ENCODE peak calls at places on chromosomes 1 and 21, in five cellular contexts. H is ovary, X is cardiac muscle cell, O is lower leg skin, C is Caco-2. Q is an unnamed sample.

GRCh38 chr1:2237773-2238172 is 9.7 kb downstream of the SKI start:
- DNase-seq in H (no peak), X (no peak), O (no peak), C (no peak), Q (peak)

GRCh38 chr1:168637350-168637991 is 61.1 kb downstream of the XCL1 start:
- DNase-seq in H (no peak), X (peak), O (no peak), C (peak), Q (no peak)

GRCh38 chr21:38139380-38140168 is 117.2 kb upstream of the KCNJ15 start:
- DNase-seq in H (no peak), X (no peak), O (no peak), C (peak), Q (no peak)

GRCh38 chr1:104064391-104064790 is 314.7 kb downstream of the AMY1C start:
- DNase-seq in H (no peak), X (no peak), O (no peak), C (no peak), Q (no peak)

GRCh38 chr1:193558491-193559028 is 372.1 kb upstream of the B3GALT2 start:
- DNase-seq in H (peak), X (no peak), O (no peak), C (no peak), Q (no peak)

GRCh38 chr1:30807318-30808066 is 49.9 kb upstream of the LAPTM5 start:
- DNase-seq in H (no peak), X (no peak), O (no peak), C (no peak), Q (no peak)

GRCh38 chr1:114854693-114855320 is at the start of gene SYCP1:
- DNase-seq in H (no peak), X (no peak), O (no peak), C (no peak), Q (no peak)

GRCh38 chr1:217090073-217090911 is 367.1 kb upstream of the ESRRG start:
- DNase-seq in H (no peak), X (peak), O (no peak), C (no peak), Q (peak)

GRCh38 chr1:156387899-156388813 is 19.1 kb downstream of the RHBG start:
- DNase-seq in H (no peak), X (peak), O (no peak), C (no peak), Q (peak)

GRCh38 chr1:25520446-25521061 is 22.9 kb upstream of the LDLRAP1 start:
- DNase-seq in H (peak), X (peak), O (peak), C (peak), Q (peak)

GRCh38 chr1:26225033-26225831 is 8.8 kb upstream of the CEP85 start:
- DNase-seq in H (peak), X (peak), O (peak), C (peak), Q (peak)

GRCh38 chr1:206721454-206721853 is 36.7 kb downstream of the MAPKAPK2 start:
- DNase-seq in H (no peak), X (no peak), O (no peak), C (no peak), Q (no peak)

GRCh38 chr1:53104289-53104913 is 38.0 kb downstream of the SLC1A7 start:
- DNase-seq in H (peak), X (no peak), O (no peak), C (no peak), Q (no peak)

GRCh38 chr1:113055570-113055969 is 17.4 kb upstream of the LRIG2 start:
- DNase-seq in H (no peak), X (no peak), O (no peak), C (no peak), Q (no peak)

GRCh38 chr1:172180886-172181285 is 239.6 kb upstream of the C1orf105 start:
- DNase-seq in H (peak), X (no peak), O (peak), C (no peak), Q (no peak)

GRCh38 chr1:227776277-227776676 is 39.2 kb upstream of the PRSS38 start:
- DNase-seq in H (no peak), X (no peak), O (no peak), C (no peak), Q (no peak)

GRCh38 chr1:232196042-232196441 is 433.9 kb downstream of the SIPA1L2 start:
- DNase-seq in H (no peak), X (no peak), O (no peak), C (no peak), Q (no peak)

GRCh38 chr21:37878946-37879660 is 37.2 kb downstream of the KCNJ6 start:
- DNase-seq in H (no peak), X (no peak), O (no peak), C (no peak), Q (no peak)

GRCh38 chr1:178241057-178241456 is 147.2 kb downstream of the RASAL2 start:
- DNase-seq in H (no peak), X (no peak), O (no peak), C (no peak), Q (no peak)

GRCh38 chr1:245079021-245079609 is 75.7 kb upstream of the KIF26B start:
- DNase-seq in H (no peak), X (peak), O (no peak), C (peak), Q (no peak)

GRCh38 chr1:37108596-37109188 is 74.4 kb upstream of the GRIK3 start:
- DNase-seq in H (no peak), X (no peak), O (no peak), C (no peak), Q (no peak)

GRCh38 chr1:231242516-231243198 is 1.6 kb downstream of the GNPAT start:
- DNase-seq in H (no peak), X (no peak), O (no peak), C (no peak), Q (no peak)

GRCh38 chr1:103489881-103490280 is 35.6 kb upstream of the RNPC3 start:
- DNase-seq in H (no peak), X (no peak), O (no peak), C (peak), Q (no peak)

GRCh38 chr1:204295666-204296065 is 64.1 kb downstream of the PLEKHA6 start:
- DNase-seq in H (no peak), X (no peak), O (peak), C (peak), Q (no peak)

GRCh38 chr1:247347395-247348222 is 15.9 kb upstream of the ZNF496 start:
- DNase-seq in H (no peak), X (no peak), O (no peak), C (no peak), Q (no peak)

DNA sequence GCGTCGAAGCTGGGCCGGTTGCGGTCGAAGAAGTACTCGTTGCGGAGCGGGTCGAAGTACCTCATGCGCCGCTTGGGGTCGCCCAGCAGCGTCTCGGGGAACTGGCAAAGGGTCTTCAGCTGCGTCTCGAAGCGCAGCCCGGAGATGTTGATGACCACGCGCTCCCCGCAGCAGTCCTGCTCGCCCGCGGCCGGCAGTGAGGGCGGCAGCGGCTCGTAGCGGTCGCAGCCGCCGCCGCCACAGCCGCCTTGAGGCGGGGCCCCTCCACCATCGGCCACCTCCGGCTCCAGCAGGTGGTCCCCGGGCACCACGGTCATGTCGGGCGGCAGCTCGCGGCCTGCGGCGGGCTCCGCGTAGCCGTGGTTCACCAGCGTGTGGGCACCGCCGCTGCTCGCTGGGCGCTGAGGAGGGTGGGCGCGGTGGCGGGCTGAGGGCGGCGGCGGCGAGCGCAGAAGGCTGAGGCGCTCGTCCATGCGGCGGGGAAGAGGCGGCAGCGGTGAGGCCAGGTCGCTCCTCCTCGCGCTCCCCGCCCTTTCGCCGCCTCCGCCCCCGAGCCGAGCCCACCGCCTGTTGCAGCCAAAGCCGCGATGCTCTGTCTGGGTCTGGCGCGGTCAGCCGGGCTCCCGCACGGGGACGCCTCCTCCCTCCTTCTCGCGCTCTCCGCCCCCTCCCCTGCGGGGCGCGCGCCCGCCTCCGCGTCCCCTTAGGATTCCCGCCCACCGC is at the start of gene KCNA3:
- DNase-seq in H (peak), X (peak), O (peak), C (no peak), Q (peak)
- TF ChIP-seq CTCF in H (no peak), X (no peak), O (no peak), C (no peak), Q (no peak)

GRCh38 chr1:109240158-109241152 is 8.9 kb upstream of the CELSR2 start:
- DNase-seq in H (peak), X (no peak), O (peak), C (no peak), Q (peak)
- H3K4me3 ChIP-seq in H (no peak), X (no peak), O (no peak), C (no peak), Q (peak)

DNA sequence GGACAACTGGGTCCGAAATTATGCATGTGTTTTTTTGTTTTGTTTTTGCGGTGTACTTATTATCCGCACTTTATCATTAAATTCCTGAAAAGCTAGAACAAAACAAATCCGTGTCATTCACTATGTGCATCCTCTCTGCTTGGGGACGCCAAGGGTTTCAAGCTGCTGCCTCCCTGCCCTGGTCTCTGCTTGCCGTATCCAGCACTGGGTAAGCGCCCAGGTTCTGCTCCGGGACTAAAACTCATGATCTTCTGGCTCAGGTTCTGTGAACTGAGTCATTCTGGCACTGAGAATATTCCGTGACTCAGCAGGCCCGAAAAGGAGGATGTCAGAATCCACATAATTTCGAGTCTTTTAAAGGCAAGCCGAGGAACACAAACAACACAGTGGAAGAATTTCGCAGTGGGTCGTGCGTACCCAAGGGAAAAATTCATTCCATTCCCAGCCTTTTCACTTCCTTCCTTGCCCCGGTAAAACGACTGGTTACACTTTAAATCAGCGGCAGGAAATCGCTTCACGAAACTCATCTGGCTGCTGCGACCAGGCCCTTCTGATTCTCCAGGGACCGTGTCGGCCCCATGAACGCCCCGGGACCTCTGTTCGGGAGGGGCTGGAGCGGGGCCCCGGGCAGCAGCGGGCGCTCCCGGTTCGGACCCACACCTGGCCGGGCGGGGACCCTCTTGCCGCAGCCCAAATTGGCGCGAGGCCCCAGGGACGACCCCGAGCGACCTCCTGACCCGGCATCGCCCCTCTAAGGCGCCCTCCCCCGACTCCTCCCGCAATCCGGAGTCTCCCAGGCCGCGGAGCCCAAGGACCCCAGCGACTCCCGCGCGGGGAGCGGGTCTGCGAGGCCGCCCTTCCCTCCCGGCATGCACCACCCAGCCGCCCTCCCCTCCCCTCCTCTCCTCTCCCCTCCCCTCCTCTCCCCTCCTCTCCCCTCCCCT is 746 bp upstream of the LAMC1 start:
- DNase-seq in H (peak), X (peak), O (peak), C (peak), Q (peak)
- TF ChIP-seq CTCF in H (no peak), X (no peak), O (no peak), C (no peak), Q (no peak)

DNA sequence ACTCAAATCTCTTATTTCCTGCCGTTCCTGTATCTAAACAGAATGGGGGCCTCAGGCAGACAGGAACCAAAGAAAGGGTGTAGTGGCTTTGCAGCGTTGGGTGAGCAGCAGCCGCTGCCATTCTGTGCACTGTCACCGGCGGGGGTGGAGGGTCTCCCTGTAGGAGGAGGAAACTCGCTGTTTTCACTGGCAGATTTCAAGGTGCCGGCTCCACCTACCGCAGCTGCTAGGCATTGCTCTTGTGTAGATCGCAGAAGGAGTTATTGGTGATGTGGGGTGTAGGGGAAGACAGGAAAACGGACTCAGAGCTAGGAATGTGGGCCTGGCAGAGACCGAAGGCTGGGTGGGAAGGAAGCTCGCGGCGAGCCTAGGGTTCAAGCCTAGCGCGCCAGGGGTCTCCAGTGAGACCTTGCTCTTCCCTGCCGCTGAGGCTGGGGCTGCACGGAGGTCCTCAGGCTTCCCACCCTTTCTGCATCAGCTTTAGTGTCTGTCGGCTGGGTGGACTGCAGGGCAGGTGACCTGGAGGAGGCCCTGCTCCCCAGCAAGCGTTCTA is 20.8 kb downstream of the ATP5PO start:
- DNase-seq in H (peak), X (peak), O (peak), C (peak), Q (peak)
- H3K4me3 ChIP-seq in H (peak), X (no peak), O (no peak), C (no peak), Q (peak)

GRCh38 chr1:41918450-41919043 is at the start of gene HIVEP3:
- DNase-seq in H (no peak), X (peak), O (no peak), C (no peak), Q (peak)
- TF ChIP-seq CTCF in H (no peak), X (peak), O (no peak), C (no peak), Q (peak)

DNA sequence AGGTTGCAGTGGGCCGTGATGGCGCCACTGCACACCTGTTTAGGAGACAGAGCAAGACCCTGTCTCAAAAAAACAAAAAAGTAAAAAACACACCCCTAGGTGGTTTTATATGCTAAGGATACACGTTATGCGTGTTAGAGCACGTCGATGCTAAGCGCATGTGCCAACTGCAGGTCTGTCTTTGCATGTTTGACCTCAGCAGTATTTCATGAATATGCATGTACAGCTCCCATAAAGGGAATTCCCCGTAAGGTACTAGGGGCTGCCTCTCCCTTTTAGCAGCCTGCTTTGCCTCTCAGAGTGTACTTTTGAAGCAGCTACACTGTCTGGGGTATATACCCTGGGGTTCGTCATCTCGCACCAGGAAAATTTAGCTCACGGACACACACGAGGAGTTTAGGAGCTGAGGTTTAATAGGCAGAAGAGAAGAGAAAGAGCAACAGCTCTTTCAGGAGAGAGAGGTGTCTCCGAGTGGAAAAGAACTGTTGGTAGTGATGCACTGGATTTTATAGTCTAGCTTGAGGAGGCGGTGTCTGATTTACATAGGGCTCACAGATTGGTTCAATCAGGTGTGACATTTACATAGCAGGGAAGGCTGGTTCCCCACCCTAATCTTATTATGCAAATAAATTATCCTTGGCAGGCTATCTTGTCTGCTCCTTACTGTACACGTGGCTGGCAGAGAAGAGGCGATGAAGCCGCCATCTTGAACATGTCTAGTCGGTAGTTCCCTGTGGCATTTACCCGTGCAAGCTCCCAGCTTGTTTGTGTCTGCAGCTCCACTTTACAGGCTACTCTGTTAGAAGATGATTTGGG is 4.2 kb upstream of the OTUD3 start:
- DNase-seq in H (no peak), X (no peak), O (no peak), C (peak), Q (no peak)
- H3K4me3 ChIP-seq in H (no peak), X (no peak), O (no peak), C (no peak), Q (no peak)